ENCODE peak calls at places on chromosomes 11 and 22, in six cellular contexts. P is neuronal stem cell, M is IMR-90, J is mesendoderm, Z is H1, W is mesenchymal stem cell. K is an unnamed sample.

GRCh38 chr22:39239561-39240423 is 5.0 kb downstream of the PDGFB start:
- DNase-seq in Z (no peak), P (no peak), J (no peak), M (no peak), W (no peak), K (no peak)

GRCh38 chr11:80097146-80097545 is 656.3 kb upstream of the TENM4 start:
- DNase-seq in M (no peak), Z (no peak), W (no peak), P (no peak), J (no peak), K (no peak)

GRCh38 chr11:66007201-66007634 is 4.6 kb upstream of the CST6 start:
- DNase-seq in Z (no peak), W (no peak), M (no peak), J (peak; percentile 79), P (no peak), K (no peak)

GRCh38 chr22:20117656-20118571 is 888 bp upstream of the TRMT2A start:
- DNase-seq in P (no peak), Z (no peak), W (peak; percentile 48), M (peak; percentile 25), J (peak; percentile 21), K (no peak)

GRCh38 chr11:118921121-118921928 is 4.4 kb downstream of the BCL9L start:
- DNase-seq in Z (peak; percentile 79), P (no peak), J (peak; percentile 93), M (peak; percentile 88), W (peak; percentile 98), K (peak; percentile 97)

GRCh38 chr22:25750569-25751173 is 8.7 kb downstream of the MYO18B start:
- DNase-seq in J (peak; percentile 57), M (no peak), W (no peak), Z (no peak), P (no peak), K (peak; percentile 29)

GRCh38 chr11:22807391-22807790 is 22.2 kb downstream of the SVIP start:
- DNase-seq in M (no peak), J (no peak), W (no peak), P (no peak), Z (no peak), K (no peak)

GRCh38 chr11:128153697-128154048 is 433.7 kb downstream of the ETS1 start:
- DNase-seq in P (no peak), M (no peak), J (no peak), Z (no peak), W (no peak), K (no peak)

GRCh38 chr11:117931971-117932370 is 2.8 kb upstream of the TMPRSS13 start:
- DNase-seq in W (no peak), Z (no peak), P (no peak), M (no peak), J (no peak), K (peak; percentile 64)

GRCh38 chr11:110979696-110980095 is 265.8 kb upstream of the POU2AF2 start:
- DNase-seq in M (peak; percentile 45), J (no peak), P (no peak), W (no peak), Z (no peak), K (no peak)

GRCh38 chr11:55942785-55943392 is 6.7 kb upstream of the OR5I1 start:
- DNase-seq in J (peak; percentile 69), W (peak; percentile 14), P (peak; percentile 45), Z (no peak), M (peak; percentile 7), K (peak; percentile 66)

GRCh38 chr11:36141595-36141994 is 147.6 kb downstream of the COMMD9 start:
- DNase-seq in M (no peak), W (no peak), J (no peak), P (no peak), Z (no peak), K (no peak)

GRCh38 chr22:20567371-20567847 is 60.0 kb downstream of the MED15 start:
- DNase-seq in P (no peak), J (no peak), Z (no peak), M (peak; percentile 66), W (peak; percentile 48), K (peak; percentile 99)

GRCh38 chr22:20957691-20958440 is 9.2 kb upstream of the AIFM3 start:
- DNase-seq in Z (peak; percentile 70), J (peak; percentile 76), P (no peak), W (peak; percentile 42), M (no peak), K (peak; percentile 80)

GRCh38 chr22:42026705-42027104 is 28.1 kb downstream of the WBP2NL start:
- DNase-seq in W (no peak), Z (peak; percentile 48), M (no peak), P (no peak), J (no peak), K (no peak)

GRCh38 chr22:40531951-40532900 is 104.3 kb downstream of the MRTFA start:
- DNase-seq in J (no peak), W (no peak), M (no peak), Z (no peak), P (no peak), K (no peak)

GRCh38 chr22:19105867-19106802 is 16.1 kb downstream of the DGCR2 start:
- DNase-seq in Z (no peak), J (peak; percentile 37), M (no peak), P (no peak), W (no peak), K (peak; percentile 15)

GRCh38 chr11:66412110-66412509 is 8.7 kb upstream of the NPAS4 start:
- DNase-seq in W (no peak), M (no peak), Z (no peak), J (no peak), P (no peak), K (no peak)

GRCh38 chr11:33269822-33270221 is 12.6 kb downstream of the HIPK3 start:
- DNase-seq in J (no peak), M (no peak), P (no peak), W (no peak), Z (no peak), K (no peak)

GRCh38 chr11:57324154-57324885 is 432 bp downstream of the TNKS1BP1 start:
- DNase-seq in Z (peak; percentile 83), P (peak; percentile 71), M (peak; percentile 48), W (peak; percentile 78), J (peak; percentile 88), K (peak; percentile 32)

GRCh38 chr11:46247664-46248063 is 29.8 kb upstream of the CREB3L1 start:
- DNase-seq in M (peak; percentile 54), Z (peak; percentile 72), J (peak; percentile 94), P (peak; percentile 48), W (peak; percentile 29), K (no peak)

GRCh38 chr11:76149713-76150112 is 56.6 kb downstream of the WNT11 start:
- DNase-seq in M (no peak), P (no peak), W (no peak), Z (no peak), J (no peak), K (no peak)

GRCh38 chr11:46352063-46352841 is 5.0 kb downstream of the DGKZ start:
- DNase-seq in Z (peak; percentile 92), P (no peak), W (peak; percentile 51), J (peak; percentile 82), M (no peak), K (peak; percentile 63)

GRCh38 chr11:129434641-129435498 is 59.2 kb downstream of the BARX2 start:
- DNase-seq in W (no peak), M (no peak), P (no peak), Z (no peak), J (no peak), K (no peak)
- H3K23ac ChIP-seq in W (no peak overlapping the region), M (no peak overlapping the region), P (no peak overlapping the region), Z (no peak overlapping the region), J (no peak overlapping the region), K (no peak overlapping the region)

GRCh38 chr11:131254254-131254653 is 116.2 kb upstream of the NTM start:
- DNase-seq in Z (peak; percentile 69), M (no peak), J (peak; percentile 88), P (no peak), W (no peak), K (no peak)
- H2BK120ac ChIP-seq in Z (peak overlapping the region; percentile 100), M (no peak overlapping the region), J (peak overlapping the region; percentile 95), P (no peak overlapping the region), W (no peak overlapping the region), K (no peak overlapping the region)

GRCh38 chr11:68313574-68314202 is 1.3 kb downstream of the LRP5 start:
- DNase-seq in P (no peak), Z (no peak), W (peak; percentile 66), J (no peak), M (peak; percentile 30), K (no peak)

GRCh38 chr11:68314203-68314885 is 2.0 kb downstream of the LRP5 start:
- DNase-seq in M (no peak), J (peak; percentile 67), Z (no peak), P (no peak), W (peak; percentile 50), K (no peak)

GRCh38 chr11:68315581-68315920 is 3.2 kb downstream of the LRP5 start:
- DNase-seq in P (no peak), M (no peak), Z (no peak), W (no peak), J (no peak), K (peak; percentile 68)

GRCh38 chr11:68312780-68313573 is 586 bp downstream of the LRP5 start:
- DNase-seq in Z (no peak), M (no peak), P (no peak), W (peak; percentile 28), J (no peak), K (no peak)

DNA sequence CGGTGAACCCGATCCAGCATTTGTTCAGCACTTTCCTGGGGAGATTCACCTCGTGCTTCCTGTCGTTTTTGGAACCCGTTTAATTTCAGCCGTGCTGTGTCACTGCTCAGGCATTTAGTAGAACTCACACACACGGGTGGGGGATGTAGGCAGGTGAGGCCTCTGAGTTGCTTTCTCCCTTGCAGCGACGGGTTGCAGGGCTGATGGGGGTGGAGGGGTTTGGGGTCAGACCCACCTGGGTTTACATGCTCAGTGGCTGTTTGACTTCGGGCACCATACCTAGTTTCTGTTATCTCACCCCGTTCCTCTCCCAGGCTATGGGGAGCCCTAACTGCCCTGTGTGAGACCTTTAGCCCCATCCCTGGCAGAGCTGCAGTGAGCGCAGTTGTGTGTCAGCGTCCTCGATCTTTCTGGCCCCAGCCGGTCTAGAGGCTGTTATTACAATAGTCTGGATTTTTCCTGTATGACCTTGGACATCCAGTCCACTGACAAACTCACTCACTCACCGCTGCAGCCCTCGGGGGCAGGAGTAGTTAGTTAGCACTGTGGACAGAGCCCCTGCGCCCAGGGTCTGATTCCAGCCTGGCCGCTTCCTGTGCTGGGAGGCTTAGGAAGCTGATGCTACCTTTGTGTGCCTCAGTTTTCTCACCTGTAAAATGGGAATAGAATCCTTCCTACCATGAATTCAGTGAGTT is 2.6 kb downstream of the LRP5 start:
- DNase-seq in M (peak; percentile 59), J (peak; percentile 79), P (no peak), W (peak; percentile 76), Z (no peak), K (peak; percentile 71)
- H3K4me3 ChIP-seq in M (peak overlapping the region; percentile 1), J (no peak overlapping the region), P (no peak overlapping the region), W (peak overlapping the region; percentile 83), Z (no peak overlapping the region), K (no peak overlapping the region)

GRCh38 chr11:63868399-63869064 is 29.6 kb downstream of the MARK2 start:
- DNase-seq in W (no peak), Z (no peak), P (no peak), M (no peak), J (peak; percentile 55), K (no peak)
- H3K23ac ChIP-seq in W (no peak overlapping the region), Z (no peak overlapping the region), P (peak overlapping the region; percentile 50), M (no peak overlapping the region), J (no peak overlapping the region), K (no peak overlapping the region)

GRCh38 chr11:30392977-30393376 is 70.1 kb downstream of the ARL14EP start:
- DNase-seq in W (no peak), Z (no peak), J (no peak), M (no peak), P (no peak), K (no peak)
- H2BK120ac ChIP-seq in W (no peak overlapping the region), Z (no peak overlapping the region), J (no peak overlapping the region), M (no peak overlapping the region), P (no peak overlapping the region), K (no peak overlapping the region)

GRCh38 chr11:73333626-73334199 is 25.6 kb downstream of the ARHGEF17 start:
- DNase-seq in P (no peak), W (peak; percentile 62), M (no peak), Z (no peak), J (no peak), K (no peak)
- H3K4me3 ChIP-seq in P (no peak overlapping the region), W (peak overlapping the region; percentile 47), M (no peak overlapping the region), Z (no peak overlapping the region), J (no peak overlapping the region), K (no peak overlapping the region)

K was measured in trophoblast cell.